ENCODE peak calls at places on chromosomes 11 and 22, in four cellular contexts. P is coronary artery; Y is neural crest cell; C is activated CD8-positive, alpha-beta memory T cell treated with anti-CD3 and anti-CD28 coated beads, Interleukin-2, amount 10 ng/mL, durations not matched to agents 7 days and 5 days. F is an unnamed sample.

GRCh38 chr22:37999640-38000272 is 15.4 kb upstream of the SOX10 start:
- DNase-seq in C (no peak), Y (no peak), P (no peak), F (peak)

GRCh38 chr11:1839924-1840779 is 1.4 kb downstream of the TNNI2 start:
- DNase-seq in C (peak), P (no peak), Y (no peak), F (no peak)

GRCh38 chr22:31952459-31952858 is 8.1 kb downstream of the YWHAH start:
- DNase-seq in Y (no peak), C (no peak), P (no peak), F (peak)

GRCh38 chr22:18987765-18988164 is 51.7 kb upstream of the PRODH start:
- DNase-seq in P (peak), C (no peak), Y (no peak), F (peak)

GRCh38 chr11:121426476-121427454 is 25.3 kb upstream of the SORL1 start:
- DNase-seq in C (no peak), P (no peak), Y (peak), F (peak)

GRCh38 chr11:2913029-2913431 is 16.2 kb downstream of the PHLDA2 start:
- DNase-seq in Y (no peak), P (no peak), C (no peak), F (no peak)

GRCh38 chr11:103364687-103365086 is 255.5 kb downstream of the DYNC2H1 start:
- DNase-seq in Y (no peak), C (no peak), P (no peak), F (no peak)

GRCh38 chr11:126661051-126661450 is 305.6 kb downstream of the ST3GAL4 start:
- DNase-seq in Y (no peak), C (no peak), P (no peak), F (no peak)

GRCh38 chr11:108836541-108836940 is 171.7 kb downstream of the DDX10 start:
- DNase-seq in Y (no peak), C (no peak), P (no peak), F (no peak)

GRCh38 chr22:38298312-38299000 is 18.8 kb downstream of the CSNK1E start:
- DNase-seq in C (peak), P (no peak), Y (no peak), F (no peak)

GRCh38 chr11:59960502-59961381 is 3.1 kb upstream of the OOSP4A start:
- DNase-seq in C (no peak), P (no peak), Y (no peak), F (no peak)

GRCh38 chr22:39979458-39979857 is 15.3 kb upstream of the FAM83F start:
- DNase-seq in P (no peak), Y (no peak), C (no peak), F (no peak)

GRCh38 chr11:27293500-27294417 is 69.3 kb downstream of the CCDC34 start:
- DNase-seq in Y (no peak), C (no peak), P (no peak), F (no peak)

GRCh38 chr11:34978236-34979191 is 62.1 kb downstream of the PDHX start:
- DNase-seq in C (no peak), P (no peak), Y (no peak), F (no peak)

GRCh38 chr22:30948930-30949342 is 19.6 kb downstream of the MORC2 start:
- DNase-seq in Y (no peak), C (no peak), P (no peak), F (no peak)

GRCh38 chr11:3101921-3102640 is 44.9 kb upstream of the CARS1 start:
- DNase-seq in P (no peak), C (no peak), Y (no peak), F (no peak)

GRCh38 chr11:27701262-27702105 is 1.2 kb upstream of the BDNF start:
- DNase-seq in P (no peak), Y (no peak), C (no peak), F (peak)

GRCh38 chr11:66264893-66265292 is 3.5 kb upstream of the RAB1B start:
- DNase-seq in P (no peak), Y (no peak), C (peak), F (no peak)

GRCh38 chr22:37284807-37285355 is 2.6 kb downstream of the CYTH4 start:
- DNase-seq in C (peak), Y (no peak), P (no peak), F (no peak)

GRCh38 chr11:33737362-33737821 is 1.2 kb upstream of the CD59 start:
- DNase-seq in P (no peak), C (no peak), Y (no peak), F (no peak)

GRCh38 chr11:116695657-116696254 is 77.0 kb downstream of the BUD13 start:
- DNase-seq in P (no peak), Y (no peak), C (no peak), F (no peak)

GRCh38 chr22:46070722-46071450 is 79.4 kb upstream of the PPARA start:
- DNase-seq in Y (no peak), C (no peak), P (peak), F (peak)

GRCh38 chr22:23689414-23689813 is 1.4 kb upstream of the RGL4 start:
- DNase-seq in P (no peak), C (no peak), Y (no peak), F (no peak)

F was measured in LoVo.